ENCODE peak calls at places on chromosomes 12 and 14, in four cellular contexts. X, E, K and B are unnamed samples.

GRCh38 chr14:54866588-54866987 is 36.0 kb downstream of the GCH1 start:
- DNase-seq in X (no peak), E (no peak), K (peak), B (no peak)

GRCh38 chr14:55477680-55478079 is 37.3 kb upstream of the TBPL2 start:
- DNase-seq in X (no peak), E (no peak), K (no peak), B (no peak)

GRCh38 chr12:58313091-58313855 is 371.9 kb downstream of the ATP23 start:
- DNase-seq in X (no peak), E (no peak), K (no peak), B (no peak)

GRCh38 chr12:31021181-31021580 is 52.5 kb upstream of the DDX11 start:
- DNase-seq in X (no peak), E (no peak), K (no peak), B (no peak)

GRCh38 chr14:104023325-104024055 is 62.0 kb upstream of the ASPG start:
- DNase-seq in X (no peak), E (no peak), K (no peak), B (no peak)

GRCh38 chr12:96489392-96490056 is at the start of gene CFAP54:
- DNase-seq in X (peak), E (peak), K (peak), B (peak)

GRCh38 chr12:107518868-107519267 is 166.7 kb upstream of the PWP1 start:
- DNase-seq in X (no peak), E (no peak), K (no peak), B (no peak)

GRCh38 chr12:92324849-92325500 is 179.3 kb upstream of the BTG1 start:
- DNase-seq in X (no peak), E (no peak), K (no peak), B (no peak)

GRCh38 chr14:70619708-70620107 is 19.3 kb upstream of the MED6 start:
- DNase-seq in X (no peak), E (no peak), K (no peak), B (no peak)
- TF ChIP-seq NR3C1 in X (no peak), E (no peak), K (no peak), B (no peak)

GRCh38 chr14:36022765-36023415 is 153.6 kb downstream of the PTCSC3 start:
- DNase-seq in X (no peak), E (no peak), K (no peak), B (no peak)

GRCh38 chr14:36021030-36021422 is 155.5 kb downstream of the PTCSC3 start:
- DNase-seq in X (no peak), E (no peak), K (no peak), B (no peak)

GRCh38 chr14:36020120-36021029 is 156.1 kb downstream of the PTCSC3 start:
- DNase-seq in X (no peak), E (no peak), K (no peak), B (no peak)

GRCh38 chr14:36019126-36019525 is 157.4 kb downstream of the PTCSC3 start:
- DNase-seq in X (no peak), E (no peak), K (no peak), B (no peak)

DNA sequence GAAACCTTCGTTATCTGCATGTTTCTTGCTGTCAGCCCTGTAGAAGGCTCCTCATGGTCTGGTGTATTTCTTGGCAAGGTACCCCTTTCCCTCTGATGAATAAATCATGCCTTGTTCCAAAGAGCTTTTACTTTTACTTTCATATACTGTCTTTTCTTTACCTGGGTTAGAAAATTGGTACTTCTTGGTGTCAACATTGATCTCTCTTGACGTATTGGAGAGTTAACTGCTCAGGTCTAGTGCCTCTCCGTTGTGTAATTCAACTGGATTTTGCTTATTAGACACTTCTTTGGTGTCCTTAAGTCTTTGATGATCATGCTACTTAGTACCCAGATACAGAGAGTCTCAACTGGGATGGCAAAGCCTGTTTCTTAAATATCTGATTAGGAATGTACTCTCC is 154.6 kb downstream of the PTCSC3 start:
- DNase-seq in X (no peak), E (no peak), K (no peak), B (no peak)
- TF ChIP-seq MAX in X (no peak), E (no peak), K (no peak), B (no peak)

GRCh38 chr12:102696045-102696444 is 215.7 kb upstream of the IGF1 start:
- DNase-seq in X (no peak), E (no peak), K (no peak), B (no peak)
- TF ChIP-seq NR3C1 in X (no peak), E (no peak), K (no peak), B (no peak)

GRCh38 chr12:32031109-32031508 is 71.9 kb downstream of the RESF1 start:
- DNase-seq in X (no peak), E (no peak), K (no peak), B (peak)

GRCh38 chr12:32033411-32033810 is 73.2 kb upstream of the BICD1 start:
- DNase-seq in X (no peak), E (no peak), K (no peak), B (no peak)

GRCh38 chr12:32032205-32032810 is 73.1 kb downstream of the RESF1 start:
- DNase-seq in X (no peak), E (no peak), K (no peak), B (no peak)

GRCh38 chr12:32030151-32030550 is 70.9 kb downstream of the RESF1 start:
- DNase-seq in X (no peak), E (no peak), K (no peak), B (no peak)

DNA sequence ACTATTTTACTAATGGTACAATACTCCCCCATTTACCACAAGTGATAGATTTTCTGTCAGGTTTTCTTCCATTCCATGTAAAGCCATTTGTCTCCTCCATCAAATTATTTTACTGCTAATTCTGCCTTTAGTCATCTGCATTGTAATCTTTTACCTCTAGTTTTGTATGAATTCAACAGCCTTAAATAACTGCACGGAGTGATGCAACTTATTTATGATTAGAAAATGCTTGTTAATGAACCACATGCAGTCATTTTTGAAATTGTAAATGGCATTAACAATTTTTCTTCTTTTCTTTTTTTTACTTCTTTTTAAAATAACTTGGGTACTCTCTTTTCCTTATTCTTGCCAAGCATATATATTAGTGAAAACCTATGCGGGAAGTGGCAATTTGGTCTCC is 71.5 kb downstream of the RESF1 start:
- DNase-seq in X (no peak), E (no peak), K (no peak), B (no peak)
- TF ChIP-seq MAX in X (no peak), E (no peak), K (no peak), B (no peak)

GRCh38 chr14:76133103-76133502 is 18.6 kb upstream of the GPATCH2L start:
- DNase-seq in X (peak), E (peak), K (peak), B (peak)
- TF ChIP-seq NR3C1 in X (no peak), E (no peak), K (no peak), B (no peak)

GRCh38 chr14:85079842-85080741 is 449.9 kb upstream of the FLRT2 start:
- DNase-seq in X (no peak), E (no peak), K (no peak), B (no peak)
- TF ChIP-seq MAX in X (no peak), E (no peak), K (no peak), B (no peak)

GRCh38 chr12:22190969-22191368 is 143.5 kb downstream of the ST8SIA1 start:
- DNase-seq in X (no peak), E (no peak), K (no peak), B (no peak)
- TF ChIP-seq NR3C1 in X (no peak), E (no peak), K (no peak), B (no peak)

DNA sequence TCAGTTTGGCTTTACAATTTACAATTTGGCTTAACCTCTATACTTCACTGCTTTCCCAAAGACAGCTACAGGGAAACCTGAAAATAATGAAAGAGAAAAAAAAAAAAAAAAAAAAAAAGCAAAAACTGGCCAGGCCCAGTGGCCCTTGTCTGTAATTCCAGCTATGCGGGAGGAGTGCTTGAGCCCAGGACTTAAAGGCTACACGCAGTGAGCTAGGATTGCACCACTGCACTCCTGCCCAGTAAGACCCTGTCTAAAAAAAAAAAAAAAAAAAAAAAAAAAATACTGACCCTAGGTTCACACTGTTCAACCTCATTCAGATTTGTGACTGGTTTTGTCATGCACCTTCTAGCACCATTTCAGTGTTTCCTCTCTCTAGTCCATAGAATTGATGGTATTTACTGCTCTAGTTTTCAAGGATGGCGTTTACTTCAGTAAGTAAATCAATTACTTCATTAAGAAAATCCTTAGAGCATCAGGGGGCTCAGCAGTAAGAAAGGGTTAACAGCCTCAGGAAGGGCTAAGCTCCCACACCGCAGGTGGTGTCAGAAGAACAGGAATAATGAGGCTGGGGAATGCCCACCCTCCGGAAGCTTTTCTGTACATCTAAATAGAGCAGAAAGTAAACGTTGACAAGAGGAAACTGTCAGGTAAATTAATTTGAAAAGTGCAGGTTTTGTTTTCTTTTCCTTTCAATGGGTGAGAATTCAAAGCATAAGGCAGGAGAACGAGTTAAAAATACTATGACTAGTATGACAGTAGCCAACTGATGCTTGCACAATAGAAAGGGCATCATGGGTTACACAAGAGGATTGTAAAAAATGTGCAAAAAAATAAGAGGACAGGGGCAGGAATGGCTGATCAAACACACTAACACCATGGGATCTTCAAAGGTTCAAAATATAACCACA is 115.0 kb upstream of the MDM1 start:
- DNase-seq in X (peak), E (no peak), K (no peak), B (no peak)
- TF ChIP-seq MAX in X (no peak), E (no peak), K (no peak), B (no peak)

GRCh38 chr12:22318122-22318737 is 16.3 kb downstream of the ST8SIA1 start:
- DNase-seq in X (no peak), E (no peak), K (no peak), B (no peak)

GRCh38 chr12:22321018-22321605 is 13.4 kb downstream of the ST8SIA1 start:
- DNase-seq in X (no peak), E (no peak), K (no peak), B (no peak)

DNA sequence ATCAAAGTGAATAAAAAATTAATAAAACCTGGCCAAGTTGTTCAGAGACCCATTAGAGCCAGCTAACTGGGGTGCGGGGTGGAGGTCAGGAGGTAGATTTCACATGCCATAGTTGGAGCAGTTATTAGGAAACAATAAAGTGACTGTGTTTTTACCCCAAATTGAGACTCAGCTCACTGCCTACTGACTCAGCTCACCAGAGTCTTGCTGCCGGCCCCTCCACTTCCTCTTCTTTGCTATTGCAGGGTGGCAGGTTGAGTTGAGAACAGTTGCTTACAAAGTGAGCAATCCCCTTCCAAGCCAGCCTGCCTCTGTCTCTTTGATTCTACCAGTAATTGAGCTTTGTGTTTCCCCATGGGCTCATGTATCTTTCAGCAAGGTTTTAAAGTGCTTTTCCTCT is 12.9 kb downstream of the ST8SIA1 start:
- DNase-seq in X (no peak), E (no peak), K (no peak), B (peak)
- TF ChIP-seq NR3C1 in X (no peak), E (no peak), K (no peak), B (no peak)